ENCODE peak calls at places on chromosomes 5 and 9, in ten cellular contexts. E, I, S, P, T, A, V, Z, H and U are unnamed samples.

GRCh38 chr9:117083440-117083984 is 331.3 kb downstream of the ASTN2 start:
- DNase-seq in E (no peak), I (no peak), S (no peak), P (no peak), T (no peak), A (no peak), V (no peak), Z (no peak), H (no peak), U (no peak)

GRCh38 chr9:133635098-133635497 is 1.1 kb upstream of the DBH start:
- DNase-seq in E (no peak), I (no peak), S (no peak), P (no peak), T (no peak), A (no peak), V (no peak), Z (no peak), H (no peak), U (no peak)

GRCh38 chr5:66440202-66440680 is 156.0 kb upstream of the MAST4 start:
- DNase-seq in E (no peak), I (no peak), S (peak; percentile 83), P (no peak), T (no peak), A (no peak), V (no peak), Z (peak; percentile 39), H (no peak), U (peak; percentile 23)

GRCh38 chr5:146778795-146779579 is 99.6 kb downstream of the PPP2R2B start:
- DNase-seq in E (no peak), I (no peak), S (no peak), P (no peak), T (no peak), A (no peak), V (no peak), Z (no peak), H (no peak), U (no peak)

GRCh38 chr5:1380011-1380817 is 35.3 kb upstream of the CLPTM1L start:
- DNase-seq in E (peak; percentile 43), I (peak; percentile 46), S (no peak), P (peak; percentile 77), T (peak; percentile 52), A (peak; percentile 89), V (no peak), Z (no peak), H (peak; percentile 49), U (no peak)

GRCh38 chr5:885529-885928 is 7.1 kb downstream of the BRD9 start:
- DNase-seq in E (no peak), I (no peak), S (no peak), P (no peak), T (no peak), A (no peak), V (peak; percentile 40), Z (no peak), H (no peak), U (peak; percentile 13)

GRCh38 chr5:132050136-132050535 is 10.3 kb upstream of the IL3 start:
- DNase-seq in E (no peak), I (no peak), S (no peak), P (no peak), T (no peak), A (no peak), V (peak; percentile 21), Z (no peak), H (no peak), U (no peak)

GRCh38 chr5:106966686-106967315 is 703.9 kb downstream of the EFNA5 start:
- DNase-seq in E (no peak), I (no peak), S (no peak), P (no peak), T (no peak), A (no peak), V (no peak), Z (no peak), H (no peak), U (no peak)

GRCh38 chr9:129225815-129226214 is 47.8 kb upstream of the IER5L start:
- DNase-seq in E (no peak), I (no peak), S (peak; percentile 81), P (peak; percentile 87), T (no peak), A (peak; percentile 82), V (peak; percentile 17), Z (no peak), H (no peak), U (no peak)

GRCh38 chr9:5452286-5452609 is 1.9 kb downstream of the CD274 start:
- DNase-seq in E (no peak), I (no peak), S (no peak), P (no peak), T (no peak), A (no peak), V (no peak), Z (no peak), H (no peak), U (no peak)

GRCh38 chr5:41334758-41335157 is 121.4 kb upstream of the C6 start:
- DNase-seq in E (no peak), I (no peak), S (no peak), P (no peak), T (no peak), A (no peak), V (peak; percentile 79), Z (no peak), H (no peak), U (no peak)

GRCh38 chr9:71223953-71224538 is 102.6 kb upstream of the TRPM3 start:
- DNase-seq in E (no peak), I (no peak), S (no peak), P (no peak), T (no peak), A (no peak), V (no peak), Z (no peak), H (no peak), U (no peak)

GRCh38 chr9:81182421-81182820 is 506.9 kb downstream of the TLE1 start:
- DNase-seq in E (no peak), I (no peak), S (no peak), P (no peak), T (no peak), A (no peak), V (no peak), Z (peak; percentile 24), H (no peak), U (no peak)

GRCh38 chr5:65512170-65512937 is 30.6 kb upstream of the ADAMTS6 start:
- DNase-seq in E (no peak), I (no peak), S (no peak), P (no peak), T (no peak), A (no peak), V (no peak), Z (no peak), H (no peak), U (no peak)

GRCh38 chr5:76958976-76959767 is 6.3 kb downstream of the CRHBP start:
- DNase-seq in E (no peak), I (no peak), S (no peak), P (no peak), T (no peak), A (no peak), V (no peak), Z (peak; percentile 87), H (no peak), U (no peak)

GRCh38 chr5:178590924-178591423 is 781 bp upstream of the COL23A1 start:
- DNase-seq in E (no peak), I (no peak), S (no peak), P (no peak), T (no peak), A (no peak), V (no peak), Z (no peak), H (no peak), U (no peak)

GRCh38 chr5:143110591-143110990 is 292.9 kb downstream of the NR3C1 start:
- DNase-seq in E (no peak), I (no peak), S (no peak), P (no peak), T (no peak), A (peak; percentile 14), V (no peak), Z (no peak), H (no peak), U (no peak)

GRCh38 chr5:68305223-68305865 is 89.8 kb downstream of the PIK3R1 start:
- DNase-seq in E (no peak), I (no peak), S (no peak), P (no peak), T (no peak), A (no peak), V (no peak), Z (no peak), H (no peak), U (no peak)